ENCODE peak calls at places on chromosomes 16 and 17, in ten cellular contexts. Z is omental fat pad; T is A549; B is IMR-90; R is gastrocnemius medialis; W is activated CD8-positive, alpha-beta T cell treated with anti-CD3 and anti-CD28 coated beads for 36 hours; C is CD8-positive, alpha-beta T cell; H is left lung; I is K562; F is lower lobe of right lung. M is an unnamed sample.

GRCh38 chr17:38960402-38960801 is 6.8 kb downstream of the FBXO47 start:
- ATAC-seq in H (no peak), C (peak), R (no peak), Z (no peak), T (no peak), W (peak), F (no peak), I (no peak), B (no peak), M (no peak)

GRCh38 chr16:12120982-12121652 is 144.6 kb downstream of the SNX29 start:
- ATAC-seq in I (no peak), F (no peak), W (no peak), Z (no peak), R (no peak), T (no peak), H (no peak), C (no peak), B (no peak), M (no peak)

GRCh38 chr17:71118039-71118438 is 948.7 kb downstream of the KCNJ2 start:
- ATAC-seq in H (peak), Z (no peak), R (no peak), B (no peak), W (no peak), I (no peak), T (no peak), C (no peak), F (no peak), M (no peak)

GRCh38 chr17:39908789-39909352 is 9.6 kb downstream of the GSDMB start:
- ATAC-seq in Z (no peak), C (no peak), R (no peak), B (no peak), T (no peak), I (no peak), W (no peak), F (no peak), H (no peak), M (no peak)

GRCh38 chr16:75238853-75239371 is 12.5 kb downstream of the BCAR1 start:
- ATAC-seq in F (no peak), W (no peak), H (peak), Z (peak), R (peak), B (peak), T (peak), I (no peak), C (no peak), M (peak)

GRCh38 chr16:5196204-5196603 is 98.6 kb upstream of the EEF2KMT start:
- ATAC-seq in W (no peak), C (no peak), F (no peak), Z (no peak), H (no peak), B (no peak), T (no peak), I (no peak), R (no peak), M (no peak)

GRCh38 chr17:32518856-32519768 is 32.3 kb downstream of the CDK5R1 start:
- ATAC-seq in F (peak), R (peak), I (no peak), C (peak), H (peak), Z (peak), W (peak), B (peak), T (no peak), M (peak)

GRCh38 chr17:34892864-34893263 is 68.4 kb downstream of the CCT6B start:
- ATAC-seq in I (peak), Z (no peak), C (no peak), B (peak), W (no peak), H (no peak), R (no peak), T (peak), F (no peak), M (no peak)

GRCh38 chr17:40536731-40537171 is 28.5 kb downstream of the CCR7 start:
- ATAC-seq in W (no peak), R (peak), F (peak), T (peak), B (peak), C (no peak), I (peak), H (peak), Z (peak), M (peak)

GRCh38 chr16:1054660-1055556 is 17.6 kb upstream of the SSTR5 start:
- ATAC-seq in I (peak), Z (no peak), C (no peak), R (peak), T (peak), F (peak), H (peak), B (peak), W (peak), M (peak)

GRCh38 chr17:77086433-77087010 is 54.2 kb upstream of the SEC14L1 start:
- ATAC-seq in W (peak), T (peak), Z (peak), H (peak), F (peak), B (peak), I (peak), R (peak), C (peak), M (no peak)

GRCh38 chr17:28481081-28481571 is 7.7 kb downstream of the SLC13A2 start:
- ATAC-seq in B (no peak), F (peak), Z (no peak), W (no peak), I (no peak), C (no peak), T (no peak), H (peak), R (no peak), M (no peak)

GRCh38 chr16:48435906-48436305 is 50.7 kb upstream of the SIAH1 start:
- ATAC-seq in W (no peak), T (no peak), H (no peak), R (no peak), I (no peak), F (no peak), B (no peak), Z (no peak), C (no peak), M (no peak)

GRCh38 chr16:67084345-67085028 is 25.3 kb upstream of the PHAF1 start:
- ATAC-seq in H (peak), T (no peak), R (peak), W (no peak), C (no peak), I (no peak), F (no peak), B (peak), Z (no peak), M (no peak)

GRCh38 chr17:47698749-47699535 is 5.0 kb downstream of the TBKBP1 start:
- ATAC-seq in R (no peak), F (no peak), B (peak), T (peak), W (peak), I (peak), C (peak), Z (no peak), H (peak), M (no peak)

GRCh38 chr16:56994311-56994710 is 5.0 kb downstream of the NLRC5 start:
- ATAC-seq in Z (no peak), T (no peak), I (no peak), H (no peak), C (peak), F (no peak), R (no peak), B (no peak), W (no peak), M (no peak)

GRCh38 chr16:3065742-3066439 is 451 bp downstream of the IL32 start:
- ATAC-seq in F (peak), H (peak), B (no peak), Z (no peak), C (peak), R (no peak), T (no peak), W (peak), I (no peak), M (peak)

GRCh38 chr17:37848690-37849616 is 75.3 kb upstream of the TBC1D3K start:
- ATAC-seq in C (peak), Z (no peak), R (no peak), B (peak), F (peak), I (peak), T (peak), W (peak), H (peak), M (no peak)

GRCh38 chr16:14042706-14043105 is 28.4 kb upstream of the MRTFB start:
- ATAC-seq in C (no peak), H (peak), I (no peak), R (peak), Z (no peak), W (no peak), B (no peak), F (peak), T (no peak), M (peak)

GRCh38 chr16:8818499-8819270 is 21.0 kb downstream of the PMM2 start:
- ATAC-seq in C (no peak), H (no peak), B (no peak), I (no peak), T (no peak), W (no peak), F (peak), R (no peak), Z (no peak), M (no peak)

GRCh38 chr17:27285501-27285900 is 8.4 kb upstream of the WSB1 start:
- ATAC-seq in F (no peak), R (no peak), H (peak), B (no peak), C (no peak), W (no peak), I (no peak), Z (no peak), T (no peak), M (no peak)

GRCh38 chr16:89179148-89179484 is 7.6 kb downstream of the CDH15 start:
- ATAC-seq in H (no peak), C (no peak), W (no peak), F (no peak), Z (no peak), T (no peak), I (no peak), R (no peak), B (no peak), M (no peak)
- TF ChIP-seq CTCF in H (no peak), C (no peak), W (no peak), F (no peak), Z (no peak), T (no peak), I (no peak), R (no peak), B (no peak), M (no peak)

GRCh38 chr16:30526137-30526822 is at the start of gene ZNF768:
- ATAC-seq in B (peak), C (peak), T (peak), R (peak), H (peak), W (no peak), I (peak), Z (peak), F (peak), M (peak)

GRCh38 chr16:30528799-30529457 is 2.6 kb upstream of the ZNF768 start:
- ATAC-seq in W (no peak), H (no peak), T (no peak), F (no peak), I (no peak), C (no peak), R (no peak), Z (no peak), B (no peak), M (no peak)

GRCh38 chr16:30525844-30526136 is 576 bp downstream of the ZNF768 start:
- ATAC-seq in W (no peak), Z (no peak), F (no peak), R (no peak), T (no peak), B (no peak), I (no peak), C (no peak), H (no peak), M (no peak)

GRCh38 chr16:30527635-30528178 is 1.3 kb upstream of the ZNF768 start:
- ATAC-seq in B (no peak), F (no peak), T (no peak), H (peak), C (no peak), I (no peak), W (no peak), R (no peak), Z (peak), M (no peak)

DNA sequence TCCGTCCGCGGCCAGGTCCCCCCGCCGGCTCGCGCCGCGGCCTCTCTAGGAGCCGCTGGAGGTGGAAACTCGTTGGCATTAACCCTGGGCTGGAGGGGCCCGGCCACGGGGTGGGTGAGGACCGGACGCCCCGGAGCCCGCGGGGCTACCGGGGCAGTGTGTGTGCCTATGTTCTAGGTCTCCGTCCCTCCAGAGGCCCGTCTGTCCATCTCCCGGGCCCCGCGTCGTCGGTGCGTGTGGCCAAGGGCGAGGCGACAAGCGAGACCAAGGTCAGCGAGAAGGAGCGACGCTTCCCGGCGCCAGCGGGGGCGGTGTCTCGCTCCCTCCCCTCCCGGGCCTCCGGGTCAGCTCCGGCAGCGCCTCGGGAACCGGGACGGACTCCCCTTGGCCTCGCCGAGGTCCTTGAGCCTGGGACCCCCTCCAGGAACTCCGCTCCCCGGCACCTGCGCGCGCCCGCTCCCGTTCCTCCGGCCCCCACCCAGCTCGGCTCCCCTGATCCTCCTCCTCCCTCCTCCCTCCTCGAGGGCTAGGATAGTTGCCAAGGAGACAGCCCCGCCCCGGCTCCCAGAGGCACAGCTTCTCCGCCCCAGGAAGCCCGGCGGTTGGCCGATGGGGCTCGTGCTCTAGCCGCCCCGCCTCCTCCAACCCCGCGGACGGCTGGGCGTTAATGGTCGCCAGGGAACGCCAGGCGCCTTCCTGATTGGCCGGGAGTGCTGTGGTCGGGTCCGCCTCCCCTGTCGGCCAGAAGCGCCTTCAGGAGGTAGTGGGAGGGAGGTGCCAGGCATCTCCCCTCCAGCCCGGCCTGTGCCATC is 663 bp upstream of the ZNF768 start:
- ATAC-seq in F (peak), C (peak), W (peak), I (peak), B (peak), Z (peak), H (peak), T (peak), R (peak), M (peak)
- TF ChIP-seq CTCF in F (peak), C (no peak), W (no peak), I (peak), B (peak), Z (no peak), H (peak), T (peak), R (peak), M (peak)

DNA sequence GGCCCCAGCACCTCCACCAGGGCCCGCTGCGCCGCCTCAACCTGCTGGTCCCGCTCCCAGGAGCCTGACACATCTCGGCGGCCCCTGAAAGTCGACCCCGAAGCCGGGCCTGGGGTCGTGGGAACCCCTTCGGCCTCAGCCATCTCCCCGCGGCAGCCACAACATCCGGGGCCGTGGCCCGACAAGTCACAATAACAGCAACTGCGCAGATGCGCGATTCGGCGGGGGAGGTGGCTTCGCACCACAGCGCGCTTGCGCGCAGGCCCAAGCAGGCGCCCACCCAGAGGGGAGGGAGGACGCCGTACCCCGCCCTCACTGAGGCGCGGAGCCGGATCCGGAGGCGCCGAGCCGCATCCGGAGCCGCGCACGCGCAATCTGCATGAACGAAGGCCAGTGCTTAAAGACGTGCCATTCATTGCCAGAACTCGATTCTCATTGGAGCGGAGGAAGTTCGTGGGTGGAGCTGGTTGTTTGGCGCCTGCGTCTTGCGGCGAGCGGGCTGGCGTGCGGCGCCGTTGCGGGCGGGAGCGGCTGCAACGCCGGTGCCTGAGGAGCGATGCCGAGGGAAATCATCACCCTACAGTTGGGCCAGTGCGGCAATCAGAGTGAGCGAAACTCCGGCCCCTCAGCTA is at the start of the genes RETREG3 and TUBG1:
- ATAC-seq in B (peak), T (peak), H (peak), F (peak), I (peak), W (peak), Z (peak), C (peak), R (peak), M (peak)
- TF ChIP-seq CTCF in B (peak), T (no peak), H (no peak), F (no peak), I (peak), W (no peak), Z (no peak), C (no peak), R (peak), M (peak)

GRCh38 chr16:23642246-23642774 is 1.0 kb downstream of the DCTN5 start:
- ATAC-seq in I (no peak), R (no peak), C (no peak), H (no peak), W (no peak), T (no peak), B (no peak), Z (no peak), F (no peak), M (no peak)

GRCh38 chr16:23635958-23636357 is 5.2 kb downstream of the PALB2 start:
- ATAC-seq in R (no peak), C (no peak), H (no peak), I (no peak), Z (no peak), B (no peak), F (no peak), T (no peak), W (no peak), M (no peak)

GRCh38 chr16:23640669-23640958 is 496 bp downstream of the PALB2 start:
- ATAC-seq in T (no peak), H (peak), C (peak), W (peak), I (peak), R (no peak), F (peak), B (no peak), Z (no peak), M (no peak)

DNA sequence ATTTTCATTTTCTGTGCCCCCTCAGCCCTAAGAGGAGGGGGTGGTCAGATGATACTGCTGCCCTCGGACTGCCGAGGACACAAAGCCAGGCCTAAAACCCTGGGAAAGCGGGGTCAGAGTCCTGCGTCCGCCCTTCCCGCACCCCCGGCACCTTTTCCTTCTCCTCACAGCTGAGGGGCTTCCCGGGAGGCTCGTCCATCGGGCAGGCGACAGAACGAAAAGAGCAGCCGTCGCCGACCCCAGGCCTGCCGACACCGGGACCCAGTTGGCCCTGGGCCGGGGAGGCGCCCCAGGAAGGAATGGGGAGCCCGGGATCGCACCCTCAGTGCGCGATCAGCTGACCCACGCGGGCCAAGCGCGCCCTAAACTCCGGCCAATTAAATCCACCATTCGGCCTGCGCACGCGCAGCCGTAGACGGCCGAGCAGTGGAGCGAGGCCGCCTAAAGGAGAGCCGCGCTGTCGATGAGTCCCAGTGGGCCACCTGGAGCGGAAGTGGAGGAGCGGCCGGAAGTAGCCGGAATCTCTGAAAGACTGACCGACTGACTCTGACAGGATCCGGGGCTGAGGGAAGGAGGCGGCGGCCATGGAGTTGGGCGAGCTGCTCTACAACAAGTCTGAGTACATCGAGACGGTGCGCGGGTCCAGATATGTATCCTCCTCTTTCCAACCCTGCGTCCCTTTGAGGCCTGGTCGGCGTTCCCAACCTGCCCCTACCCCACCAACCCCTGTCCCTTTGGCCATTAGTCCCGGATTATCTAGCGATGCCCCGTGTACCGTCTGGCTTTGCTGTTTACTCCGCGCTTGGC is at the start of the genes DCTN5 and PALB2:
- ATAC-seq in F (peak), C (peak), Z (peak), I (peak), W (peak), H (peak), T (peak), R (peak), B (peak), M (peak)
- TF ChIP-seq CTCF in F (no peak), C (no peak), Z (no peak), I (peak), W (no peak), H (no peak), T (no peak), R (peak), B (no peak), M (no peak)

GRCh38 chr17:7825206-7825980 is 8.6 kb upstream of the KDM6B start:
- ATAC-seq in Z (no peak), H (no peak), R (peak), T (peak), F (no peak), C (no peak), B (peak), W (peak), I (peak), M (peak)
- TF ChIP-seq CTCF in Z (no peak), H (no peak), R (no peak), T (no peak), F (no peak), C (peak), B (no peak), W (peak), I (peak), M (no peak)

GRCh38 chr16:58205276-58206036 is 7.5 kb upstream of the CSNK2A2 start:
- ATAC-seq in F (no peak), B (no peak), R (no peak), C (no peak), W (no peak), H (no peak), Z (no peak), I (no peak), T (no peak), M (no peak)
- TF ChIP-seq CTCF in F (no peak), B (no peak), R (no peak), C (no peak), W (no peak), H (no peak), Z (no peak), I (no peak), T (no peak), M (no peak)

DNA sequence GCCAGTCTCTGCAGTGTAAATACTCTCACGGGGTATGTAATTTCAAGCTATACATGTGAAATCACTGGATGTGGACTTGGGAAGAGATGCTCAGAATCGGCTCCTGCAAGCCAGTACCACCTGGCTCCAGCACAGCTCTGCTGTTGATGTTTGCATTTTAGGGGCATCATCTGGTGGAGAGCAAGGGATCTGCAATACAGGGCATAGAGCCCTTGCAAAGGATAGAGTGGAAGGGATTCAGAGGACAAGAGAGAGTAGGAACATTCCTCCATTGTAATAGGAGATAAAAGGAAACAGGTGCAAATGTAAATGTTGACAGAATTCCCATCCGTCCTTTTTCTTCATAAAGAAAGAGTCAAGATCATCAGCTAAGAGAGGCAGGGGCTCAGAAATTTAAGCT is 184.1 kb downstream of the PMP22 start:
- ATAC-seq in T (no peak), C (no peak), H (no peak), Z (no peak), W (no peak), R (no peak), B (no peak), I (no peak), F (no peak), M (no peak)
- TF ChIP-seq CTCF in T (no peak), C (no peak), H (no peak), Z (no peak), W (no peak), R (no peak), B (no peak), I (no peak), F (no peak), M (no peak)